ENCODE peak calls at places on chromosomes 5 and 9, in five cellular contexts. M is fibroblast of pulmonary artery; Q is left kidney; S is CD8-positive, alpha-beta memory T cell; R is Right ventricle myocardium superior. F is an unnamed sample.

GRCh38 chr5:54234304-54234938 is 76.0 kb downstream of the ARL15 start:
- DNase-seq in M (peak), Q (peak), S (no peak), R (no peak), F (no peak)

GRCh38 chr9:99134893-99135341 is 30.0 kb downstream of the TGFBR1 start:
- DNase-seq in M (peak), Q (no peak), S (no peak), R (no peak), F (no peak)

GRCh38 chr9:83473488-83473971 is 64.7 kb downstream of the FRMD3 start:
- DNase-seq in M (peak), Q (no peak), S (no peak), R (no peak), F (no peak)

GRCh38 chr9:127229691-127230417 is 34.7 kb upstream of the GARNL3 start:
- DNase-seq in M (no peak), Q (no peak), S (no peak), R (no peak), F (no peak)

GRCh38 chr9:19988281-19988680 is 199.4 kb upstream of the SLC24A2 start:
- DNase-seq in M (no peak), Q (no peak), S (no peak), R (no peak), F (peak)

GRCh38 chr5:99061299-99061698 is 132.5 kb upstream of the CHD1 start:
- DNase-seq in M (no peak), Q (no peak), S (no peak), R (no peak), F (no peak)

GRCh38 chr5:102802704-102803458 is 47.8 kb downstream of the PAM start:
- DNase-seq in M (no peak), Q (no peak), S (no peak), R (no peak), F (no peak)

GRCh38 chr9:19493845-19494244 is 85.0 kb downstream of the ACER2 start:
- DNase-seq in M (no peak), Q (no peak), S (no peak), R (no peak), F (no peak)

GRCh38 chr5:127001621-127002296 is 28.6 kb downstream of the MARCHF3 start:
- DNase-seq in M (peak), Q (no peak), S (no peak), R (no peak), F (no peak)

GRCh38 chr9:133029994-133030316 is 842 bp upstream of the GTF3C5 start:
- DNase-seq in M (no peak), Q (no peak), S (no peak), R (no peak), F (no peak)

GRCh38 chr9:126057869-126058467 is 268.7 kb upstream of the MVB12B start:
- DNase-seq in M (no peak), Q (peak), S (no peak), R (no peak), F (no peak)

F was measured in neuronal stem cell.